ENCODE peak calls at places on chromosome 14, in seven cellular contexts. T is CD4-positive, CD25-positive, alpha-beta regulatory T cell; J is transverse colon; A is AG04450; M is CD8-positive, alpha-beta memory T cell; L is tibial artery; G is colonic mucosa. Q is an unnamed sample.

GRCh38 chr14:69828372-69828771 is 31.3 kb upstream of the SLC10A1 start:
- DNase-seq in T (no peak), J (no peak), A (no peak), M (no peak), L (no peak), G (no peak), Q (no peak)

GRCh38 chr14:67665886-67666285 is 8.5 kb downstream of the VTI1B start:
- DNase-seq in T (no peak), J (no peak), A (no peak), M (no peak), L (no peak), G (no peak), Q (no peak)

GRCh38 chr14:24272442-24272841 is 1.0 kb upstream of the RABGGTA start:
- DNase-seq in T (no peak), J (no peak), A (no peak), M (no peak), L (no peak), G (no peak), Q (no peak)

GRCh38 chr14:24164591-24164991 is 3.5 kb downstream of the IRF9 start:
- DNase-seq in T (no peak), J (no peak), A (no peak), M (no peak), L (no peak), G (no peak), Q (no peak)

GRCh38 chr14:92958373-92959188 is 35.6 kb downstream of the CHGA start:
- DNase-seq in T (no peak), J (no peak), A (no peak), M (no peak), L (no peak), G (no peak), Q (no peak)

GRCh38 chr14:85599939-85600338 is 70.0 kb downstream of the FLRT2 start:
- DNase-seq in T (no peak), J (no peak), A (no peak), M (no peak), L (no peak), G (no peak), Q (no peak)

GRCh38 chr14:63205281-63205575 is 985 bp downstream of the RHOJ start:
- DNase-seq in T (no peak), J (no peak), A (no peak), M (no peak), L (no peak), G (no peak), Q (no peak)

GRCh38 chr14:93114713-93115068 is 1.0 kb downstream of the ITPK1 start:
- DNase-seq in T (no peak), J (peak; percentile 45), A (no peak), M (peak; percentile 4), L (no peak), G (peak; percentile 51), Q (no peak)

GRCh38 chr14:36915089-36915488 is 253.4 kb downstream of the PAX9 start:
- DNase-seq in T (no peak), J (no peak), A (no peak), M (no peak), L (no peak), G (no peak), Q (no peak)

GRCh38 chr14:65997350-65997749 is 488.8 kb upstream of the CCDC196 start:
- DNase-seq in T (no peak), J (no peak), A (no peak), M (no peak), L (no peak), G (no peak), Q (peak; percentile 52)

GRCh38 chr14:70448633-70449032 is 3.3 kb upstream of the ADAM21 start:
- DNase-seq in T (no peak), J (no peak), A (peak; percentile 29), M (no peak), L (no peak), G (no peak), Q (no peak)

GRCh38 chr14:26730929-26731618 is 133.2 kb upstream of the NOVA1 start:
- DNase-seq in T (no peak), J (no peak), A (no peak), M (no peak), L (no peak), G (peak; percentile 17), Q (no peak)

GRCh38 chr14:88868558-88869159 is 44.2 kb downstream of the TTC8 start:
- DNase-seq in T (peak; percentile 23), J (no peak), A (no peak), M (no peak), L (no peak), G (no peak), Q (peak; percentile 5)

GRCh38 chr14:35808076-35808657 is 928 bp downstream of the RALGAPA1 start:
- DNase-seq in T (peak; percentile 31), J (peak; percentile 63), A (no peak), M (no peak), L (no peak), G (peak; percentile 84), Q (no peak)

GRCh38 chr14:24941719-24942118 is 108.2 kb downstream of the STXBP6 start:
- DNase-seq in T (no peak), J (peak; percentile 68), A (no peak), M (no peak), L (no peak), G (peak; percentile 50), Q (no peak)

GRCh38 chr14:45492876-45493275 is 239.9 kb upstream of the MIS18BP1 start:
- DNase-seq in T (no peak), J (no peak), A (no peak), M (no peak), L (no peak), G (no peak), Q (no peak)

GRCh38 chr14:29584992-29585391 is 342.7 kb downstream of the PRKD1 start:
- DNase-seq in T (no peak), J (peak; percentile 8), A (peak; percentile 78), M (no peak), L (peak; percentile 69), G (no peak), Q (no peak)

GRCh38 chr14:45201908-45202307 is 51.1 kb downstream of the MIS18BP1 start:
- DNase-seq in T (peak; percentile 47), J (no peak), A (no peak), M (no peak), L (no peak), G (no peak), Q (no peak)

GRCh38 chr14:89922549-89922907 is 32.0 kb downstream of the EFCAB11 start:
- DNase-seq in T (no peak), J (no peak), A (no peak), M (no peak), L (no peak), G (no peak), Q (no peak)

GRCh38 chr14:54177861-54178591 is 218.8 kb upstream of the CDKN3 start:
- DNase-seq in T (no peak), J (no peak), A (no peak), M (no peak), L (no peak), G (no peak), Q (no peak)

GRCh38 chr14:76639606-76640272 is 121.5 kb upstream of the VASH1 start:
- DNase-seq in T (no peak), J (no peak), A (no peak), M (no peak), L (no peak), G (no peak), Q (no peak)
- H3K27ac ChIP-seq in T (no peak overlapping the region), J (no peak overlapping the region), A (no peak overlapping the region), M (no peak overlapping the region), L (no peak overlapping the region), G (no peak overlapping the region), Q (no peak overlapping the region)

GRCh38 chr14:73003688-73004087 is 23.2 kb downstream of the ZFYVE1 start:
- DNase-seq in T (no peak), J (no peak), A (no peak), M (no peak), L (no peak), G (no peak), Q (no peak)
- H3K27ac ChIP-seq in T (no peak overlapping the region), J (no peak overlapping the region), A (no peak overlapping the region), M (no peak overlapping the region), L (no peak overlapping the region), G (no peak overlapping the region), Q (no peak overlapping the region)

GRCh38 chr14:61489527-61489926 is 168.1 kb downstream of the PRKCH start:
- DNase-seq in T (no peak), J (no peak), A (no peak), M (no peak), L (no peak), G (no peak), Q (no peak)
- H3K27ac ChIP-seq in T (no peak overlapping the region), J (no peak overlapping the region), A (no peak overlapping the region), M (no peak overlapping the region), L (peak overlapping the region; percentile 2), G (peak overlapping the region; percentile 4), Q (no peak overlapping the region)

GRCh38 chr14:51443195-51444018 is 203.4 kb downstream of the TMX1 start:
- DNase-seq in T (no peak), J (no peak), A (no peak), M (no peak), L (no peak), G (no peak), Q (no peak)
- H3K27ac ChIP-seq in T (no peak overlapping the region), J (no peak overlapping the region), A (peak overlapping the region; percentile 90), M (no peak overlapping the region), L (peak overlapping the region; percentile 63), G (no peak overlapping the region), Q (peak overlapping the region; percentile 96)

GRCh38 chr14:33950320-33951182 is at the start of gene EGLN3:
- DNase-seq in T (peak; percentile 39), J (peak; percentile 93), A (peak; percentile 3), M (peak; percentile 11), L (peak; percentile 81), G (peak; percentile 95), Q (peak; percentile 2)

GRCh38 chr14:33946679-33947078 is 4.2 kb downstream of the EGLN3 start:
- DNase-seq in T (peak; percentile 13), J (no peak), A (no peak), M (no peak), L (no peak), G (no peak), Q (no peak)

GRCh38 chr14:33948143-33948962 is 2.5 kb downstream of the EGLN3 start:
- DNase-seq in T (no peak), J (no peak), A (no peak), M (no peak), L (no peak), G (no peak), Q (no peak)

GRCh38 chr14:33951183-33951840 is 438 bp upstream of the EGLN3 start:
- DNase-seq in T (no peak), J (no peak), A (no peak), M (no peak), L (no peak), G (no peak), Q (no peak)

GRCh38 chr14:33949051-33950037 is 1.5 kb downstream of the EGLN3 start:
- DNase-seq in T (no peak), J (no peak), A (no peak), M (no peak), L (no peak), G (no peak), Q (no peak)
- H3K27ac ChIP-seq in T (no peak overlapping the region), J (peak overlapping the region; percentile 89), A (no peak overlapping the region), M (peak overlapping the region; percentile 53), L (peak overlapping the region; percentile 89), G (peak overlapping the region; percentile 58), Q (no peak overlapping the region)

DNA sequence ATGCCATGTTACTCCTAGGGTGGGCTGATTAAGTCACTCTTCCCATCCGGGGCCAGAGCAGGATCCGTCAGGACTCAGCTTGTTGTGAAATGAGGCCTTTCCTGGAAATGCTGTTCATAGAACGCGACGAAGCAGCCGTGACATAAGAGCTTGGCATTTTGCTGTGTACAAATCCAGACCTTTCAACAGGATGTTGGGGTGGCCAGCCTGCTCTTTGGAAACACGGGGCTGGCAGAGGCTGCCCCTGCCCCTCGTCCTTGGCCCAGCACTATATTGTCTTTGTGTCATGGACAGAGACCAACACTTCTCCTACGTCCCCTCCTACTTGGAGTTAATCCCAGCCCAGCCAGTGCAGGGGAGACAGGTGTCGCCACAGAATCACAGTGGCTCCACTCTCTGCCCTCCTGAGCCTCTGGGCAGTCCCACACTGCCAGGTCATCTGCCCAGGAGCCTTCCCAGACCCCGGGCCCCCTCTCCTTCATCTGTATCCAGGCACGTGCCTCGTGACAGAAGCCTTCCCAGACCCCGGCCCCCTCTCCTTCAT is 18.6 kb upstream of the EIF5 start:
- DNase-seq in T (no peak), J (no peak), A (peak; percentile 30), M (no peak), L (peak; percentile 33), G (no peak), Q (no peak)
- H3K27ac ChIP-seq in T (no peak overlapping the region), J (no peak overlapping the region), A (no peak overlapping the region), M (peak overlapping the region; percentile 38), L (no peak overlapping the region), G (no peak overlapping the region), Q (peak overlapping the region; percentile 39)

Q was measured in epithelial cell of prostate.